ENCODE peak calls at places on chromosomes 1 and 21, in eight cellular contexts. D is breast epithelium, J is right atrium auricular region, M is IMR-90, Y is heart right ventricle, L is cardiac muscle cell, U is pancreas, V is body of pancreas. S is an unnamed sample.

GRCh38 chr1:66437136-66437401 is 96.9 kb upstream of the SGIP1 start:
- DNase-seq in M (no peak), L (no peak), J (no peak), V (no peak), D (no peak), U (no peak), Y (no peak), S (no peak)

GRCh38 chr21:42041711-42042110 is 29.4 kb upstream of the UMODL1 start:
- DNase-seq in M (no peak), D (no peak), U (no peak), J (no peak), V (no peak), Y (no peak), L (no peak), S (no peak)

GRCh38 chr21:38493549-38494253 is 4.6 kb downstream of the ERG start:
- DNase-seq in V (no peak), D (no peak), M (no peak), Y (no peak), J (no peak), U (no peak), L (no peak), S (no peak)

GRCh38 chr1:25695991-25696330 is 79.4 kb downstream of the MAN1C1 start:
- DNase-seq in M (peak; percentile 97), V (peak; percentile 30), D (no peak), J (peak; percentile 74), U (no peak), L (no peak), Y (no peak), S (no peak)

GRCh38 chr1:228902781-228903572 is 167.7 kb downstream of the RHOU start:
- DNase-seq in Y (peak; percentile 63), D (peak; percentile 90), M (peak; percentile 99), U (peak; percentile 90), V (peak; percentile 96), L (no peak), J (peak; percentile 96), S (no peak)

GRCh38 chr1:86069757-86070145 is 86.8 kb downstream of the COL24A1 start:
- DNase-seq in J (no peak), V (no peak), D (no peak), Y (no peak), M (peak; percentile 45), U (no peak), L (no peak), S (no peak)

GRCh38 chr1:166933137-166933536 is 42.2 kb downstream of the ILDR2 start:
- DNase-seq in J (no peak), D (no peak), V (no peak), Y (no peak), U (no peak), M (no peak), L (no peak), S (no peak)

GRCh38 chr1:6330410-6330827 is 63.1 kb downstream of the ACOT7 start:
- DNase-seq in L (no peak), M (peak; percentile 82), J (no peak), D (no peak), V (no peak), U (no peak), Y (no peak), S (no peak)

GRCh38 chr1:89635825-89636815 is 3.2 kb downstream of the LRRC8C start:
- DNase-seq in Y (no peak), M (peak; percentile 90), D (no peak), J (no peak), V (no peak), U (no peak), L (no peak), S (no peak)

GRCh38 chr1:236471653-236472052 is 52.1 kb upstream of the LGALS8 start:
- DNase-seq in L (no peak), V (no peak), J (no peak), U (no peak), Y (no peak), D (no peak), M (no peak), S (no peak)

GRCh38 chr1:63914241-63914640 is 140.4 kb downstream of the ROR1 start:
- DNase-seq in D (no peak), L (no peak), V (peak; percentile 20), J (no peak), U (no peak), Y (no peak), M (no peak), S (no peak)

GRCh38 chr1:91133240-91133639 is 111.4 kb upstream of the ZNF644 start:
- DNase-seq in L (no peak), V (no peak), U (no peak), J (no peak), Y (no peak), M (no peak), D (no peak), S (no peak)

GRCh38 chr1:19072285-19072981 is 116.0 kb upstream of the IFFO2 start:
- DNase-seq in D (no peak), M (no peak), L (no peak), V (no peak), J (no peak), Y (no peak), U (no peak), S (no peak)

GRCh38 chr1:19074361-19074901 is 118.0 kb upstream of the IFFO2 start:
- DNase-seq in D (peak; percentile 40), V (no peak), U (no peak), Y (no peak), J (no peak), M (no peak), L (no peak), S (no peak)

GRCh38 chr1:19071674-19072281 is 115.3 kb upstream of the IFFO2 start:
- DNase-seq in L (no peak), D (no peak), V (no peak), J (no peak), Y (no peak), U (no peak), M (no peak), S (no peak)

GRCh38 chr1:19074902-19075721 is 118.6 kb upstream of the IFFO2 start:
- DNase-seq in V (peak; percentile 62), M (no peak), U (peak; percentile 51), J (no peak), Y (peak; percentile 55), L (no peak), D (peak; percentile 94), S (no peak)

DNA sequence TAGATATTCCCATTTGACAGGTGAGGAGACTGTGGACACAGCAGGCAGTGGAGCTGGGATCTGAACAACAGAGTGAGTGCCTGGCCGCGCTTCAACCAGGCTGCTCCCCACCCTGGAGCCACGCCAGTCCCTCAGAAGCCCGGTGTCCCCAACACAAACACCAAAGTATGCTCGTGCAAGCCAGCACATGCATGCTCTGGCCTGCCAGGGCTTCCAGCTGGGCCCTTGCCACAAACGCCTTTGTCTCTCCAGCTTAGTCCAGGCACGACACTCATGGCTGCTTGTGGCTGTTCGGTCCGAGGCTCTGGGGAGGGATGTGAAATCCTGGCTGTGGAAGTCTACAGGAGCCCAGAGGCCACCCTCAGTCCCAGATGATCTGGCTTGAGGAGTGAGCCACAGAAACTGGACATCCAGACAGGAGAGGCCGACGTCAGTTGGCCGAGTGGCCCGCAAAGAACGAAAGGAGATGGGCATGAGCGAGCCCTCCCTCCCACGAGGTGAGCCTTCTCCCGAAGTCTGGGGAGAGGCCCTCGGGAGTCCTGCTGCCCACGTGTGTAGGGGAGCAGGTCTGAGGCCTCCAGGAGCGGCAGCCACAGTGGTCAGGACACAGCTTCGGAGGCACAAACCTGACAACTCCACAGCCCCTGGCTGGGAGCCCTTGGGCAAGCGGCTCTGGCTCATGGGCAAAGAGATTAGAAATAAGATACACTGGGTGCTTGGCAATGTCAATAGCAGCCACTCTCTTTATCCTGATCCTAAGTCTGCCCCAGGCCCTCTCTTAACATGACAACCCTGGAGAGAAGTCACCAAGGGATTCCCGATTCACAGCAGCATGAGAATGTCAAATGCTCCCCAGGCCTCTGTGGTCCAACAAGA is 117.1 kb upstream of the IFFO2 start:
- DNase-seq in L (no peak), Y (peak; percentile 41), D (peak; percentile 93), U (no peak), V (no peak), J (no peak), M (no peak), S (no peak)
- H3K4me1 ChIP-seq in L (no peaks in the 10 kb centered on the region), Y (peaks cover 14% of the 10 kb centered on the region), D (peaks cover 2% of the 10 kb centered on the region), U (peaks cover 2% of the 10 kb centered on the region), V (peaks cover 55% of the 10 kb centered on the region), J (no peaks in the 10 kb centered on the region), M (no peaks in the 10 kb centered on the region), S (no peaks in the 10 kb centered on the region)

GRCh38 chr1:244383278-244383884 is 68.3 kb downstream of the ADSS2 start:
- DNase-seq in M (no peak), Y (no peak), J (peak; percentile 9), V (no peak), U (no peak), L (no peak), D (no peak), S (no peak)
- TF ChIP-seq CTCF in M (no peak), Y (no peak), J (no peak), V (no peak), U (no peak), L (no peak), D (no peak), S (no peak)

GRCh38 chr1:216887032-216887431 is 163.8 kb upstream of the ESRRG start:
- DNase-seq in J (no peak), U (no peak), M (peak; percentile 64), V (no peak), Y (no peak), L (no peak), D (no peak), S (no peak)

GRCh38 chr1:216888721-216889120 is 165.5 kb upstream of the ESRRG start:
- DNase-seq in Y (no peak), L (peak; percentile 58), V (no peak), U (no peak), D (no peak), M (peak; percentile 12), J (no peak), S (no peak)

GRCh38 chr1:216894499-216894898 is 171.3 kb upstream of the ESRRG start:
- DNase-seq in Y (no peak), V (no peak), U (no peak), D (no peak), J (no peak), L (no peak), M (no peak), S (no peak)

GRCh38 chr1:216892581-216892980 is 169.4 kb upstream of the ESRRG start:
- DNase-seq in L (no peak), M (no peak), J (no peak), V (no peak), D (no peak), Y (no peak), U (no peak), S (no peak)
- H3K36me3 ChIP-seq in L (no peaks in the 10 kb centered on the region), M (no peaks in the 10 kb centered on the region), J (no peaks in the 10 kb centered on the region), V (no peaks in the 10 kb centered on the region), D (no peaks in the 10 kb centered on the region), Y (no peaks in the 10 kb centered on the region), U (no peaks in the 10 kb centered on the region), S (no peaks in the 10 kb centered on the region)

GRCh38 chr1:3173113-3173745 is 104.2 kb downstream of the PRDM16 start:
- DNase-seq in L (no peak), V (no peak), U (no peak), D (no peak), Y (no peak), J (no peak), M (no peak), S (no peak)

GRCh38 chr1:3172431-3173112 is 103.6 kb downstream of the PRDM16 start:
- DNase-seq in Y (no peak), U (no peak), J (no peak), L (no peak), D (no peak), M (no peak), V (no peak), S (no peak)

GRCh38 chr1:3176028-3176427 is 107.0 kb downstream of the PRDM16 start:
- DNase-seq in L (no peak), V (no peak), J (no peak), M (no peak), D (no peak), Y (no peak), U (no peak), S (no peak)

GRCh38 chr1:3175486-3175885 is 106.5 kb downstream of the PRDM16 start:
- DNase-seq in V (no peak), J (no peak), D (no peak), M (no peak), U (no peak), L (no peak), Y (no peak), S (no peak)

GRCh38 chr1:3174487-3175247 is 105.7 kb downstream of the PRDM16 start:
- DNase-seq in U (peak; percentile 82), D (peak; percentile 91), J (peak; percentile 83), V (peak; percentile 92), M (no peak), Y (peak; percentile 75), L (peak; percentile 44), S (no peak)
- H3K4me1 ChIP-seq in U (peaks cover 60% of the 10 kb centered on the region), D (peaks cover 5% of the 10 kb centered on the region), J (no peaks in the 10 kb centered on the region), V (peaks cover 79% of the 10 kb centered on the region), M (peaks cover 6% of the 10 kb centered on the region), Y (peaks cover 51% of the 10 kb centered on the region), L (peaks cover 57% of the 10 kb centered on the region), S (peaks cover 10% of the 10 kb centered on the region)